ENCODE peak calls at places on chromosomes 1 and 21, in four cellular contexts. O is GM23338, X is SK-N-SH, P is K562. B is an unnamed sample.

GRCh38 chr21:34722684-34723300 is 54.0 kb downstream of the CLIC6 start:
- DNase-seq in O (peak; percentile 83), X (peak; percentile 35), P (peak; percentile 75), B (peak; percentile 30)

GRCh38 chr21:39660191-39660590 is 47.5 kb downstream of the B3GALT5 start:
- DNase-seq in O (no peak), X (peak; percentile 70), P (no peak), B (no peak)

GRCh38 chr21:29360799-29361765 is 62.4 kb downstream of the BACH1 start:
- DNase-seq in O (peak; percentile 27), X (no peak), P (no peak), B (no peak)

GRCh38 chr1:248045209-248045608 is 1.4 kb upstream of the OR2L3 start:
- DNase-seq in O (no peak), X (no peak), P (no peak), B (no peak)

GRCh38 chr1:168879906-168880734 is 151.1 kb upstream of the DPT start:
- DNase-seq in O (peak; percentile 16), X (no peak), P (no peak), B (no peak)

GRCh38 chr1:151361883-151362282 is 10.6 kb downstream of the SELENBP1 start:
- DNase-seq in O (no peak), X (no peak), P (no peak), B (no peak)

GRCh38 chr1:180235077-180235501 is 5.0 kb downstream of the LHX4 start:
- DNase-seq in O (peak; percentile 74), X (no peak), P (no peak), B (no peak)

GRCh38 chr1:14238472-14239059 is 359.9 kb upstream of the KAZN start:
- DNase-seq in O (no peak), X (no peak), P (no peak), B (no peak)

GRCh38 chr1:55141295-55141893 is 73.8 kb downstream of the USP24 start:
- DNase-seq in O (no peak), X (no peak), P (no peak), B (no peak)

GRCh38 chr21:25489673-25490072 is 117.6 kb downstream of the MRPL39 start:
- DNase-seq in O (no peak), X (no peak), P (no peak), B (no peak)

GRCh38 chr21:38440746-38441145 is 57.5 kb downstream of the ERG start:
- DNase-seq in O (no peak), X (no peak), P (no peak), B (no peak)

GRCh38 chr1:54975709-54976108 is 4.7 kb upstream of the TMEM61 start:
- DNase-seq in O (no peak), X (no peak), P (no peak), B (no peak)

GRCh38 chr1:110580244-110580643 is 25.9 kb downstream of the KCNA2 start:
- DNase-seq in O (no peak), X (no peak), P (no peak), B (no peak)

GRCh38 chr1:46719689-46720088 is 775 bp upstream of the EFCAB14 start:
- DNase-seq in O (peak; percentile 12), X (no peak), P (peak; percentile 37), B (no peak)

GRCh38 chr1:207815913-207816312 is 64.1 kb downstream of the CD46 start:
- DNase-seq in O (no peak), X (no peak), P (no peak), B (no peak)

GRCh38 chr1:231934797-231935196 is 308.2 kb downstream of the DISC1 start:
- DNase-seq in O (no peak), X (no peak), P (no peak), B (no peak)

GRCh38 chr1:171257207-171258052 is 9.1 kb downstream of the FMO1 start:
- DNase-seq in O (no peak), X (peak; percentile 49), P (no peak), B (no peak)

GRCh38 chr1:5822726-5823125 is 169.5 kb downstream of the NPHP4 start:
- DNase-seq in O (no peak), X (no peak), P (no peak), B (no peak)

GRCh38 chr1:119228318-119228717 is 87.9 kb upstream of the WARS2 start:
- DNase-seq in O (no peak), X (no peak), P (no peak), B (no peak)

GRCh38 chr1:156772728-156773497 is 5.6 kb downstream of the PRCC start:
- DNase-seq in O (no peak), X (peak; percentile 75), P (no peak), B (no peak)

GRCh38 chr1:29282924-29283803 is 46.8 kb downstream of the PTPRU start:
- DNase-seq in O (peak; percentile 99), X (peak; percentile 73), P (peak; percentile 99), B (no peak)

GRCh38 chr1:75327395-75327794 is 193.2 kb downstream of the LHX8 start:
- DNase-seq in O (no peak), X (no peak), P (no peak), B (no peak)

GRCh38 chr21:28459193-28459592 is 533.5 kb downstream of the LTN1 start:
- DNase-seq in O (no peak), X (no peak), P (no peak), B (no peak)

GRCh38 chr1:16189921-16190499 is 22.4 kb downstream of the ARHGEF19 start:
- DNase-seq in O (no peak), X (peak; percentile 70), P (no peak), B (no peak)

GRCh38 chr1:222286039-222286438 is 261.9 kb downstream of the HHIPL2 start:
- DNase-seq in O (no peak), X (no peak), P (no peak), B (no peak)

GRCh38 chr1:11188381-11188780 is 774 bp upstream of the ANGPTL7 start:
- DNase-seq in O (no peak), X (no peak), P (no peak), B (no peak)

DNA sequence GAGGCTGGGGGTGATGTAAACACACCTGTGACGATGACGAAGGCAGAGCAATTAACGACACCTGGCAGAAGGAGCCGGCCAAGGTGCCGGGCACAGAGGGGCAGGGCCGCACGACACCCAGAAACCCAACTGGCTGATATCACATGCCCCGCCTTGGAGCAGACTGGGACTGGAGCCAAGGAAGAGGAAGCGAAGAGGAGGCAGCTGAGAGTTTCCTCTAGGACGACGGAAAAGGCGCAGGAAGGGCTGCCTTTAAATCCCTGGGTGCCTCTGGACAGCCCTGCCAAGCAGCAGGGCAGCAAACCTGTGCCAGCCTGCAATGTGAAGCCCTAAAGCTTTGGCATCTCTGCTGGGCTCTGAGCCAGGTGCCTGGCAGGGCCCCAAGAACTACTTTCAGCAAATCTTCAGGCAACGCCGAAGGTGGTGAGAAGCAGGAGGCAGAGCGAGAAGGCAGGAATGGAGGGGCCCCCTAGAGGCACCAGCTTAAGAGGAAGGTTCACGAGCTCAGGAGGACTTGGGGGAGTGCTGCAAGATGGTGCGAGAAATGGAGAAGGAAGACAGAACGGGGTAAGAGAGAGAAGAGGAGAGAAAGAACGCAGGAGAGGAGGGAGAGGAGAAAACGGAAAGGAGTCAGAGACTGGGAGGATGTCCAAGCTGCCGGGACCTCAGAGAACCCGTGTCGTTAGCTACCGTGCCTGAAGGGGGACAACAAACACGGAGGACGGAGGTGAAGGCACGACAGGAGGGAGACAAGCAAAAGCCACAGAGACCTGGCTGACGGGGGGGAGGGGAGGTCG is 25.3 kb upstream of the PEF1 start:
- DNase-seq in O (peak; percentile 65), X (peak; percentile 56), P (peak; percentile 42), B (no peak)
- TF ChIP-seq POLR2AphosphoS5 in O (no peak), X (no peak), P (no peak), B (no peak)

GRCh38 chr21:37381883-37382585 is 15.5 kb downstream of the DYRK1A start:
- DNase-seq in O (no peak), X (no peak), P (no peak), B (no peak)

GRCh38 chr21:37383066-37383465 is 16.5 kb downstream of the DYRK1A start:
- DNase-seq in O (peak; percentile 32), X (no peak), P (no peak), B (no peak)

GRCh38 chr21:37378700-37379139 is 12.1 kb downstream of the DYRK1A start:
- DNase-seq in O (no peak), X (no peak), P (no peak), B (no peak)

GRCh38 chr21:37383784-37384311 is 17.3 kb downstream of the DYRK1A start:
- DNase-seq in O (no peak), X (no peak), P (no peak), B (no peak)

GRCh38 chr21:37380349-37381323 is 14.1 kb downstream of the DYRK1A start:
- DNase-seq in O (peak; percentile 60), X (no peak), P (no peak), B (no peak)
- H3K4me1 ChIP-seq in O (peaks cover 50% of the 10 kb centered on the region), X (no peaks in the 10 kb centered on the region), P (peaks cover 60% of the 10 kb centered on the region), B (peaks cover 33% of the 10 kb centered on the region)

DNA sequence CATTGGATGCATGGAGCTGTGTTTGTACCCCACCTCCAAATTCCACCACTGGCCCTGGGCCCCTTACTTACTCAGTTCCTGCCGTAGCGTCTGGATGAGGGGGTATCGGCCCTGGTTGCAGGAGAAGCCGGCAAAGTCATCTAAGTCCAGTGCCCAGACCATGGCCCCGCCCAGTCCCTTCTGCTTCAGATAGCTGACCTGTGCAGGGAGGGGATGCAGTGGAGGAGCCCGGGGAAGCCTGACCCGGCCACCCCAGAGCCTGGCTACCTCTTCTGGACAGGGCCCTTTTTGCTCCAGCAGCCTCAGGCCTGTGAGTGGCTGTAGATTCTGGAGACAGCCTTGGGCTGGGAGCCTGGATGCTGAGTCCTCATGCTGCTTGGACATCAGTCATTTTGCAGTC is 11.8 kb downstream of the CHIT1 start:
- DNase-seq in O (peak; percentile 34), X (no peak), P (no peak), B (no peak)
- TF ChIP-seq REST in O (no peak), X (no peak), P (no peak), B (no peak)

GRCh38 chr1:161219078-161219892 is 4.1 kb downstream of the APOA2 start:
- DNase-seq in O (no peak), X (no peak), P (no peak), B (no peak)

GRCh38 chr1:161218301-161219077 is 3.4 kb downstream of the FCER1G start:
- DNase-seq in O (no peak), X (no peak), P (no peak), B (no peak)

GRCh38 chr1:161217831-161218230 is 2.7 kb downstream of the FCER1G start:
- DNase-seq in O (no peak), X (no peak), P (no peak), B (no peak)

GRCh38 chr1:161215079-161215478 is at the start of gene FCER1G:
- DNase-seq in O (no peak), X (no peak), P (peak; percentile 11), B (no peak)

GRCh38 chr1:161216945-161217712 is 2.0 kb downstream of the FCER1G start:
- DNase-seq in O (no peak), X (no peak), P (peak; percentile 5), B (no peak)
- TF ChIP-seq POLR2AphosphoS5 in O (no peak), X (no peak), P (no peak), B (no peak)